ENCODE peak calls at places on chromosome 15, in six cellular contexts. M is heart right ventricle; Q is sigmoid colon; R is CD8-positive, alpha-beta T cell; T is CD8-positive, alpha-beta memory T cell; O is neural progenitor cell. E is an unnamed sample. For H3K4me1, the result is how much of the 10 kb centered on the place peaks cover.

GRCh38 chr15:40265355-40265754 is 17.5 kb downstream of the ANKRD63 start:
- DNase-seq in M (no peak), Q (no peak), R (no peak), T (no peak), O (no peak), E (no peak)

GRCh38 chr15:48803877-48804276 is 7.0 kb downstream of the CEP152 start:
- DNase-seq in M (no peak), Q (no peak), R (no peak), T (no peak), O (no peak), E (no peak)

GRCh38 chr15:46080018-46080417 is 445.2 kb downstream of the SQOR start:
- DNase-seq in M (no peak), Q (no peak), R (no peak), T (no peak), O (peak), E (no peak)

GRCh38 chr15:48650931-48651330 is 5.4 kb upstream of the FBN1 start:
- DNase-seq in M (no peak), Q (no peak), R (no peak), T (no peak), O (no peak), E (no peak)

GRCh38 chr15:50820808-50821382 is 55.4 kb upstream of the SPPL2A start:
- DNase-seq in M (no peak), Q (no peak), R (no peak), T (no peak), O (no peak), E (no peak)

GRCh38 chr15:64699767-64700388 is 75.5 kb downstream of the RBPMS2 start:
- DNase-seq in M (peak), Q (no peak), R (no peak), T (no peak), O (peak), E (peak)

GRCh38 chr15:76999996-77000395 is 5.1 kb downstream of the PSTPIP1 start:
- DNase-seq in M (no peak), Q (no peak), R (no peak), T (no peak), O (no peak), E (no peak)

GRCh38 chr15:69757186-69757585 is 304.6 kb downstream of the RPLP1 start:
- DNase-seq in M (no peak), Q (no peak), R (peak), T (no peak), O (no peak), E (no peak)

GRCh38 chr15:60464836-60465630 is 13.9 kb downstream of the ICE2 start:
- DNase-seq in M (no peak), Q (no peak), R (no peak), T (no peak), O (no peak), E (no peak)

GRCh38 chr15:83039206-83039605 is 27.8 kb upstream of the C15orf40 start:
- DNase-seq in M (no peak), Q (no peak), R (no peak), T (no peak), O (no peak), E (no peak)

GRCh38 chr15:85059734-85060133 is 78.1 kb downstream of the PDE8A start:
- DNase-seq in M (no peak), Q (no peak), R (no peak), T (no peak), O (no peak), E (no peak)

GRCh38 chr15:91609231-91609630 is 244.3 kb upstream of the SLCO3A1 start:
- DNase-seq in M (no peak), Q (no peak), R (no peak), T (no peak), O (no peak), E (no peak)

GRCh38 chr15:74141591-74141990 is 11.2 kb downstream of the ISLR2 start:
- DNase-seq in M (no peak), Q (no peak), R (no peak), T (no peak), O (no peak), E (no peak)

GRCh38 chr15:35583863-35584528 is 38.0 kb upstream of the DPH6 start:
- DNase-seq in M (no peak), Q (no peak), R (no peak), T (no peak), O (no peak), E (no peak)

GRCh38 chr15:60591491-60592385 is 112.8 kb upstream of the ICE2 start:
- DNase-seq in M (peak), Q (peak), R (peak), T (no peak), O (peak), E (peak)

GRCh38 chr15:53976844-53977392 is 1.3 kb upstream of the UNC13C start:
- DNase-seq in M (peak), Q (no peak), R (no peak), T (no peak), O (peak), E (peak)

GRCh38 chr15:78101423-78102105 is 9.2 kb downstream of the SH2D7 start:
- DNase-seq in M (no peak), Q (peak), R (no peak), T (no peak), O (no peak), E (no peak)

GRCh38 chr15:68080783-68081182 is 26.7 kb downstream of the PIAS1 start:
- DNase-seq in M (no peak), Q (no peak), R (no peak), T (no peak), O (no peak), E (no peak)

GRCh38 chr15:64979252-64979710 is 10.4 kb downstream of the SPG21 start:
- DNase-seq in M (no peak), Q (no peak), R (no peak), T (no peak), O (peak), E (peak)

GRCh38 chr15:69593488-69593887 is 140.9 kb downstream of the RPLP1 start:
- DNase-seq in M (no peak), Q (no peak), R (no peak), T (no peak), O (no peak), E (no peak)

GRCh38 chr15:90065682-90066049 is 36.6 kb downstream of the IDH2 start:
- DNase-seq in M (no peak), Q (no peak), R (no peak), T (no peak), O (no peak), E (no peak)

GRCh38 chr15:90064931-90065681 is 37.2 kb downstream of the IDH2 start:
- DNase-seq in M (peak), Q (no peak), R (no peak), T (no peak), O (no peak), E (no peak)

GRCh38 chr15:90062023-90062728 is 40.1 kb downstream of the IDH2 start:
- DNase-seq in M (peak), Q (no peak), R (peak), T (peak), O (peak), E (peak)

GRCh38 chr15:90062729-90063684 is 39.3 kb downstream of the IDH2 start:
- DNase-seq in M (no peak), Q (no peak), R (no peak), T (no peak), O (no peak), E (no peak)

GRCh38 chr15:90063733-90064247 is 38.5 kb downstream of the IDH2 start:
- DNase-seq in M (no peak), Q (no peak), R (no peak), T (no peak), O (no peak), E (no peak)
- H3K4me1 ChIP-seq in M (half or more), Q (under half), R (under half), T (under half), O (under half), E (under half)

GRCh38 chr15:98663045-98663444 is 14.7 kb downstream of the IGF1R start:
- DNase-seq in M (no peak), Q (no peak), R (no peak), T (no peak), O (no peak), E (no peak)
- H3K4me1 ChIP-seq in M (half or more), Q (under half), R (under half), T (under half), O (under half), E (under half)

GRCh38 chr15:63369766-63370165 is 11.9 kb downstream of the CA12 start:
- DNase-seq in M (no peak), Q (peak), R (no peak), T (no peak), O (no peak), E (no peak)

GRCh38 chr15:63372018-63372705 is 9.5 kb downstream of the CA12 start:
- DNase-seq in M (no peak), Q (peak), R (no peak), T (no peak), O (no peak), E (no peak)

GRCh38 chr15:63372753-63373152 is 8.9 kb downstream of the CA12 start:
- DNase-seq in M (no peak), Q (peak), R (no peak), T (no peak), O (no peak), E (no peak)

GRCh38 chr15:63370764-63371163 is 10.9 kb downstream of the CA12 start:
- DNase-seq in M (no peak), Q (peak), R (no peak), T (no peak), O (no peak), E (no peak)

DNA sequence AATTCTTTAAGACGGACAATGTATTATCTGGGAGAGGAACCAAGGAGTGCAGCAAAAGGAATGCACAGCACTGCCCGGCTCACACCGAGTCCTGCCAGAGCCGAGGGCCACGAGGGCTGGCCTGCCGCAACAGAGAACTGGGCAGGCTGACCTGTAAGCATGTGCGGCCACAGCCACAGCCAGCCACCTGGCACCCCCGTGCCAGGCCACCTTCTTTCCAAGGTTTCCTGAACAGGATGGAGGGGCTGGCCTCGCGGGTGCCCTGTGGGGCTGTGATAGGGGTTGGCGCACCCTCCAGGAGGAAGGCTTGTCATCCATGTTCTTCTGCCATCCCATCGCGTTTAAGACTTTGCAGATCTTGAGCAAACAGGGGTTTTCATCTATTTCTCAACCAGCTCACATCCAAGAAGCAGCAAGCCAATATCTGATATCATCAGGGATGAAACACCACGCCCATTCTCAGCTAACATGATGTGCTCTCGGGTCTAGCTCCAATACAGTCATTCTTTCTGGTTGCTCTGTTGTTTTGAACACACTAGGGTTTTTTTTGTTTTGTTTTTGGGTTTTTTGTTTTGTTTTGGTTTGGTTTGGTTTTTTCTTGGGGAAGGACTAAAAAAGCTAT is 10.2 kb downstream of the CA12 start:
- DNase-seq in M (no peak), Q (peak), R (no peak), T (no peak), O (no peak), E (no peak)
- H3K4me1 ChIP-seq in M (under half), Q (under half), R (under half), T (under half), O (under half), E (under half)

GRCh38 chr15:25542648-25543047 is 103.8 kb upstream of the UBE3A start:
- DNase-seq in M (no peak), Q (no peak), R (no peak), T (no peak), O (no peak), E (no peak)

GRCh38 chr15:25543156-25543555 is 104.3 kb upstream of the UBE3A start:
- DNase-seq in M (no peak), Q (peak), R (no peak), T (no peak), O (peak), E (peak)

GRCh38 chr15:25545889-25546288 is 107.1 kb upstream of the UBE3A start:
- DNase-seq in M (no peak), Q (no peak), R (no peak), T (no peak), O (no peak), E (no peak)

GRCh38 chr15:25545017-25545416 is 106.2 kb upstream of the UBE3A start:
- DNase-seq in M (no peak), Q (no peak), R (no peak), T (no peak), O (no peak), E (no peak)

GRCh38 chr15:25544076-25544475 is 105.3 kb upstream of the UBE3A start:
- DNase-seq in M (no peak), Q (no peak), R (no peak), T (no peak), O (no peak), E (no peak)
- H3K4me1 ChIP-seq in M (under half), Q (under half), R (under half), T (under half), O (under half), E (under half)

DNA sequence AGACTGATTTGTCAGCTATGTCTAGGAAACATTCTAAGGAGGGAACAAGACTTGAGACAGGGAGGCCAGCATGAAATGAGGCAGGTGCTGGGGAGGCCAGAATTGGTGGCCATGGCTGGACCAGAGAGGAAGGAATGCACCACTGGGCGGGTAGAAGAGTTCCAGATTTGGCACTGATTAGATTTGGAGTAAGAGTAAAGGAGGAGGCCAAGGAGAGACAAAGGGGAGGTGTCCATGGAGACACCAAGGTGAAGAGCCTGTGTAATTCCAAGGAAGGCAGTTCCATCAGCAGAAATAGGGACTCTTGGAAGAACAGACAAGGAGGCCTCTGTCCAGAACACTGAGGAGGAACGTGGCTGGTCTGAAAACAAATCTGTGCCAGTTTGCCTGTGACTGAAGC is 1.8 kb downstream of the ARNT2 start:
- DNase-seq in M (no peak), Q (no peak), R (no peak), T (no peak), O (no peak), E (no peak)
- H3K4me1 ChIP-seq in M (under half), Q (under half), R (under half), T (under half), O (under half), E (under half)

GRCh38 chr15:75202251-75203016 is 752 bp downstream of the C15orf39 start:
- DNase-seq in M (peak), Q (peak), R (peak), T (peak), O (peak), E (peak)
- H3K4me1 ChIP-seq in M (half or more), Q (under half), R (under half), T (under half), O (under half), E (under half)

GRCh38 chr15:22961661-22962221 is 18.4 kb downstream of the CYFIP1 start:
- DNase-seq in M (no peak), Q (peak), R (no peak), T (no peak), O (no peak), E (no peak)
- H3K4me1 ChIP-seq in M (half or more), Q (under half), R (under half), T (under half), O (under half), E (under half)

DNA sequence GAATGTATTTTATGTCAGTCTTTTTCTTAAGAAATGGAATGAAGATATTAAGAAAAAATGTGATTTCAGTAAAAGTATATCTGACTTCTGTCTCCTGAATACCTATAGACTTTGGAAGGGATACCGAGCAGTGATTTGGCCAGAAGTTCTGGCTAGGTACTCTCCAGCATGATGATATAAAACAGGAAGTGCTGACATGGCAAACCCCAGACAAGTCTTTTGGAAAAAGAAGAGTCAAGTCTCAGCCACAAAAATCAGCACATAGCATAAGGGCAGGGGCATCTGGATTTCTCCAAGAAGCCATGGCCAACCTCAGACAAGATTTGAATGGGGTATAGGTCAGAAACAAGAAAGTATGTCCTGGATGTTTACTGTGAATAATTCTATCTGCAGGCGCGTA is 643.3 kb upstream of the ARRDC4 start:
- DNase-seq in M (no peak), Q (no peak), R (no peak), T (no peak), O (no peak), E (no peak)
- H3K4me1 ChIP-seq in M (under half), Q (under half), R (under half), T (under half), O (under half), E (under half)

GRCh38 chr15:90207252-90207651 is 6.1 kb downstream of the SEMA4B start:
- DNase-seq in M (no peak), Q (no peak), R (no peak), T (no peak), O (no peak), E (no peak)
- H3K4me1 ChIP-seq in M (under half), Q (under half), R (under half), T (under half), O (under half), E (under half)

DNA sequence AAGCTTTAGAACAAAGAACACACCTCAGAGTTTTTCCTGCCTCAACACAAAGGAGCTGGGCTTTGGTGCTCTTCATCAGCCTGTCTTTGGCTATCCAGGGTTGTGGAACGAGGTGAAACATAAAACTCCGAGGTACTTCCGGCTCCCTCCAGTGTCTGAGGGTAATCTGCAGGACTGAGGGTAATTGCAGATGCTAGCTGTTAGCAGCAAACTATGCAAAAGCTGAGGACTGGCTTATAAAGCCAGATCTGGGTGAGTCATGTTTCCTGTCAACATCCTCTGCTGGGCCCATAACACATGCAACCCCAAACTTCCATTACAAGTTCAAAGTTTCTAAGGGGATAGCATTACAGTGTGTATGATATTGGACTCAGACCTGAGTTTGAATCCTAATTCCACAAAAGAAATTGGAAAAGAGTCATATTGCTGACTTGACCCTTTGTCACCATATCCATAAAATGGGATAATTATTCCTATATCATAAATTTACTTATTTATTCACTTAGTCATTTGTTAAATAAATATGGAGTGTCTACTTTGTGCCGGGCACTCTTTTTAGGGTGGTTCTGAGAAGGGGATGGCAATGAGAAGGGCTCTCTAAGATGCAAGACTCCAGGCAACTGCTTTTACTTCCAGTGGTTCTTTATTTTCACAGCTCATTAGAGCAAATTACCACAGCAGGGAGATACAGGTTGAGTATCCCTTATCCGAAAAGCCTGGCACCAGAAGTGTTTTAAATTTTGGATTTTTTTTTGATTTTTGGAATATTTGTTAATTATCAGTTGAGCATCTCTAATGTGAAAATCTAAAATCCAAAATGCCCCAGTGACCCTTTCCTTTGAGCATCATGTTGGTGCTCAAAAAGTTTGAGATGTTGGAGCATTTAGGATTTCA is 9.5 kb upstream of the TRIM69 start:
- DNase-seq in M (no peak), Q (peak), R (peak), T (peak), O (no peak), E (no peak)
- H3K4me1 ChIP-seq in M (half or more), Q (under half), R (half or more), T (half or more), O (under half), E (under half)